ENCODE peak calls at places on chromosome 22, in five cellular contexts. T is breast epithelium, S is transverse colon, Q is HCT116, M is prostate gland. D is an unnamed sample.

GRCh38 chr22:39852799-39853198 is 40.8 kb downstream of the ENTHD1 start:
- DNase-seq in Q (no peak), S (no peak), M (no peak), T (no peak), D (no peak)

GRCh38 chr22:32618461-32619140 is 144.0 kb downstream of the FBXO7 start:
- DNase-seq in M (peak), Q (no peak), T (peak), S (peak), D (no peak)

GRCh38 chr22:39457546-39458442 is 982 bp downstream of the MGAT3 start:
- DNase-seq in Q (no peak), M (no peak), T (no peak), S (no peak), D (no peak)

GRCh38 chr22:47125603-47126002 is 363.2 kb downstream of the TBC1D22A start:
- DNase-seq in S (no peak), T (no peak), M (no peak), Q (peak), D (no peak)

GRCh38 chr22:39985383-39986045 is 9.2 kb upstream of the FAM83F start:
- DNase-seq in S (peak), T (no peak), M (no peak), Q (no peak), D (no peak)

GRCh38 chr22:39511226-39511625 is 9.1 kb upstream of the ATF4 start:
- DNase-seq in Q (no peak), T (no peak), S (no peak), M (no peak), D (no peak)

GRCh38 chr22:22207845-22208564 is 36.6 kb upstream of the VPREB1 start:
- DNase-seq in Q (peak), M (peak), T (peak), S (peak), D (peak)

GRCh38 chr22:23925020-23925606 is 30.9 kb downstream of the MIF start:
- DNase-seq in M (no peak), S (no peak), T (no peak), Q (no peak), D (no peak)

GRCh38 chr22:40123387-40123786 is 54.3 kb upstream of the TNRC6B start:
- DNase-seq in M (no peak), T (no peak), Q (no peak), S (no peak), D (no peak)

GRCh38 chr22:21881841-21882753 is 14.7 kb upstream of the MAPK1 start:
- DNase-seq in T (no peak), Q (no peak), M (no peak), S (no peak), D (no peak)

GRCh38 chr22:25766418-25766817 is 24.4 kb downstream of the MYO18B start:
- DNase-seq in M (no peak), S (no peak), Q (no peak), T (no peak), D (no peak)

GRCh38 chr22:28410050-28410816 is 269.4 kb downstream of the TTC28 start:
- DNase-seq in S (no peak), M (no peak), T (no peak), Q (no peak), D (peak)

GRCh38 chr22:31135706-31136105 is 4.6 kb downstream of the PLA2G3 start:
- DNase-seq in M (no peak), S (no peak), Q (no peak), T (no peak), D (no peak)

DNA sequence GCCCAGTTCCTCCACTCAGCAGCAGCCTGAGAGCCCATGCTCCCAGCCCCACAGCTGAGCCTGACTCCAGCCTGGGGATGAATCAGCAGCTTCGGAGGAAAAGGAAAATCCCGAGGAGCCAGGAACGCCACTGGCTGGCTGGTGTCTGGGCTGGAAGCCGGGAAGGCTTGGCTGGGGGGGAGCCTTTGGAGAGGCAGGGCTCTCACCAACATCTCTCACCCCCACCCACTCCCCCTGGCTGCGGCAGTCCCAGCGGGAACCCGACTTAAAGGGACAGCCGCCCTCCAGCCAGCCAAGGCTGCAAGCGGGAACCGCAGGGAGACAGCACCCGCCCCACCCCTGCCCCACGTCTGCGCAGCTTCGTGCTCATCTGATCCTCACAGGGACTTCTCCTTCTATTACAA is 28.4 kb downstream of the KIAA0930 start:
- DNase-seq in T (peak), M (no peak), Q (no peak), S (peak), D (peak)
- TF ChIP-seq POLR2A in T (no peak), M (no peak), Q (no peak), S (no peak), D (peak)

DNA sequence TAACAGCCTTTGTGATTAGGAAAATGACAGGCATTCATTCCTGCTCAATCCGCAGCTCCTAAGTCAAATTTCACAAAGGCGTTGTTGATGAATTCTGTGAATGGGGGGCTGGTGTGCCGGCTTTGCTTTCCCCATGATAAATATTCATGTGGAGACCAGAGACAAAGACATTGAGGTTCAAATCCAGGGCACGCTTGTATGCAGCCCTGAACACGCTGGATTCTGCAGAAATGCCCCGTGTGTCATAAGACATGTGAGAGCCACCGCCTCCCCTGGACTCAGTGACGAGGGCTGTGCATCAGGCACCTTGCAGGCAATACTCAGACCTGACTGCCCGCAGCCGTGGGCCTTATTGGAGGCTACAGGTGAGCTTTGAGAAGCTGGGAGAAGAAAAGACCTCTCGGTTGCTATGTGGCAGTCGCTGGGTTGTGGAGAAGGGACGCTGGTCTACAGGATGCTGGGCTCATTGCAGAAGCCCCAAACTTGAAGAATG is 906.2 kb downstream of the BRD1 start:
- DNase-seq in S (no peak), Q (no peak), M (no peak), T (no peak), D (no peak)
- TF ChIP-seq POLR2A in S (no peak), Q (no peak), M (no peak), T (no peak), D (no peak)

DNA sequence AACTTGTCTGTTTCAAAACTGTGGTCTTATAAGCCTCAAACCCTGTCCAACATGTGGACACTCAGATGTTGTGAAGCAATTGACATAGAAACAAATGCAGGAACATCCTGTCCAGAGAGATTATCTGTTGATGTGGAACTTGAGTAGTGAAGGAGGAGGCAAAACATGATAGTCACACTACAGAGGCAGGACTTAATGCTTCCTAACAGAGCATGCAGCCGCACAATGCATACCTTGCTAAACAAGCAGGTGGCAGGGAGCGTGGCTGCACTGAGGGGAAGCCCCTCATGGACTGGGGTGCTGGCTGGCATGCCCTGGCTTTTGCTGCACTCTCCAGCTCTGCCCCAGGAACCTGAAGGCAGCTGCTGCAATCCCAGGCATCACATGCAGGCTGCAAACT is 5.3 kb downstream of the C22orf39 start:
- DNase-seq in S (no peak), M (no peak), T (no peak), Q (no peak), D (no peak)
- TF ChIP-seq POLR2A in S (no peak), M (no peak), T (no peak), Q (no peak), D (no peak)

GRCh38 chr22:36406721-36407120 is 19.0 kb upstream of the MYH9 start:
- DNase-seq in Q (no peak), M (no peak), T (no peak), S (no peak), D (no peak)

GRCh38 chr22:36411589-36412258 is 24.0 kb upstream of the MYH9 start:
- DNase-seq in Q (no peak), M (no peak), T (no peak), S (peak), D (no peak)

GRCh38 chr22:36413022-36413770 is 25.4 kb upstream of the MYH9 start:
- DNase-seq in T (no peak), Q (no peak), M (no peak), S (no peak), D (no peak)

GRCh38 chr22:36409067-36409466 is 21.3 kb upstream of the MYH9 start:
- DNase-seq in M (no peak), Q (no peak), S (no peak), T (no peak), D (no peak)

DNA sequence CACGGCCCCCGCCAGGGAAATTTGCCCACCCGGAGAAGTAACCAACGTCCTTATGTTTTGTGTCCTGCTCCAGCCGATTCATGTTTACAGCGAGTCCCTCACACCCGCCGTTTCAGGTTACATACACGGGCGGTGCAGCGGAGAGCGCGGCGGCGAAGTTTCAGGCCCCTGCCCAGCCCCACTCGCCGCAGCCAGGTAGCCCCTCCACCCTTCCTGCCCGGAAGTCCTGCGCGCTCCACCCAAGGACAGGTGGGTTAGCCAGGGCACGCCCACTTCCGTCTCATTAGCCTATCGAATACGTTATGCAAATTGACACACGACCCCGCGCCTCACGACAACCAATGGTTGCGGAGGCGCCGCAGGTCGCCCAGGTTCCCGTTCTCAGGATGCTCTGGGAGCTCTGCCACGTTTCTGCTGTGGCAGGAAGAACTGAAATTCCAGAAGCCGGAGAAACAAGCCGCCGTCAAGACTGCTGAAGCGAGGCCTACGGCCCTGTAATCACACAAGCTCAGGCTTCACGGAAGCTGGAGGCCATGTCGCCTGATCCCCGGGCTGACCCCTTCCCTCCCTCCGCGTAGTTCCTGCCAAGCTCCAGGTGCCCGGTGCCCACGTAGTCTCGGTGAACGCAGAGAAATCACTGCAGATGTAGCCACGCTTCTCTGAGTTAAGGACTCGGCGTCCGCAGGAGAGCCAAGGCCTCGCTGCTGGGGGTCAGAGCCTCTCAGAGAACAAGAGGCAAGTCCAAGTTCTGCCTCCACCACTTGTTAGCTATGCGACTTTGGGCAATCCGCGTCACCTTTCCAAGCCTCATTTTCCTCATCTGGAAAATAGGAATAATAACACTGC is 22.4 kb upstream of the MYH9 start:
- DNase-seq in T (peak), S (peak), M (peak), Q (peak), D (no peak)
- TF ChIP-seq POLR2A in T (peak), S (peak), M (peak), Q (peak), D (no peak)

GRCh38 chr22:35637254-35637653 is 11.0 kb upstream of the APOL6 start:
- DNase-seq in Q (no peak), S (no peak), T (no peak), M (no peak), D (no peak)
- TF ChIP-seq POLR2A in Q (no peak), S (no peak), T (no peak), M (no peak), D (no peak)

GRCh38 chr22:50325444-50326224 is 1.2 kb downstream of the DENND6B start:
- DNase-seq in M (no peak), T (no peak), Q (no peak), S (no peak), D (no peak)

GRCh38 chr22:50326225-50326958 is 420 bp downstream of the DENND6B start:
- DNase-seq in S (no peak), M (no peak), T (no peak), Q (no peak), D (no peak)

GRCh38 chr22:50327711-50328019 is 853 bp upstream of the DENND6B start:
- DNase-seq in M (no peak), S (no peak), T (no peak), Q (no peak), D (no peak)

GRCh38 chr22:50329236-50329635 is 2.4 kb upstream of the DENND6B start:
- DNase-seq in S (no peak), T (no peak), Q (no peak), M (no peak), D (no peak)

GRCh38 chr22:50326959-50327710 is at the start of gene DENND6B:
- DNase-seq in T (peak), Q (no peak), M (peak), S (peak), D (no peak)
- TF ChIP-seq POLR2A in T (no peak), Q (peak), M (peak), S (peak), D (no peak)

GRCh38 chr22:29580200-29580810 is 608 bp downstream of the NIPSNAP1 start:
- DNase-seq in M (no peak), Q (no peak), T (no peak), S (peak), D (no peak)
- TF ChIP-seq POLR2A in M (no peak), Q (no peak), T (no peak), S (no peak), D (no peak)

DNA sequence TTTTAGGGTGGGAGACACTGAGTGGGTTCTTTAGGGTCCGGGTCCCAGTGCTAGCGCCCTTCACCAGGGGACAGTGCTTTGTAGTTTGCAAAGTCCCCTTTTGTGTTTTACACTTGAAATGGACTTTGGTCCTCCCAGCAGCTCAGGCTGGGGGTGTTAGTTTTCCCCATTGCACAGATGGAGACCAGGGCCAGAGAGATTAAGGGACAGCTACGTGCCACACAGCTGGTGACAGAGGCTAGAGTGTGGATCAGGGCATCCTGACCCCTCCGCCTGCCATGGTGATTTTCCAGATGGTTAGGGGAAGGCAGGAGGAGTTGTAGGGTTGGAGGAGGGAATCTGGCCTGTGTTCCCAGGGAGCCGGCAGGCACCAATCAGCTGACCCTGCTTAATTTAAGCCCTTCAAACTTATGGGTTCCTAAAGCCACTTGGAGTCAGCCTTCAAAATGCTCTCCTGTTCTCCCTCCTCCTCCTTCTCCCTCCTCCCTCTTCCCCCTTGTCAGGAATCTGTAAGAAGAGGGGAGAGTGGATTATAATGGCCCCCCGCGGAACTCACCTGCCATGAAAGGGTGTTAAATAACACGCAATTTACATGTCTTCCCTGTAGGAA is 22.5 kb upstream of the MPPED1 start:
- DNase-seq in T (no peak), Q (no peak), S (no peak), M (no peak), D (no peak)
- TF ChIP-seq POLR2A in T (no peak), Q (no peak), S (no peak), M (no peak), D (no peak)

DNA sequence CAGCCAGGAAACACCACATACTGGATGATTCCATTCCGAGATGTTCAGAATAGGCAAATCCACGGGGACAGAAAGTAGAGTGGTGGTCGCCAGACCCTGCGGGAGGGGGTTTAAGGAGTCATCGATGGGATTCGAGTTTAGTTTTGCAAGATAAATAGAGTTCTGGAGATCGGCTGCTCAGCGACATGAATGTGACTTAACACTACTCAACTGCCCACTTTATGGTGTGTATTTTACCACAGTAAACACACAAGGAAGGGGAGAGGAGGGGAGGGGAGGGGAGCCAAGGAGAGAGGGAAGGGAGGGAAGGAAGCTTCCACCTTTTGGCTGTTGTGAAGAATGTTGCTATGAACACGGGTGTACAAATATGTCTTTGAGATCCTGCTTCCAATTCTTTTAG is 10.4 kb upstream of the ARHGAP8 start:
- DNase-seq in T (no peak), Q (no peak), M (peak), S (peak), D (no peak)
- TF ChIP-seq POLR2A in T (no peak), Q (no peak), M (no peak), S (no peak), D (no peak)

D was measured in H54.